ENCODE peak calls at places on chromosomes 2 and 18, in seven cellular contexts. M is NB4, I is breast epithelium, C is brain microvascular endothelial cell, U is colonic mucosa, L is adrenal gland, B is psoas muscle. O is an unnamed sample.

GRCh38 chr2:200275281-200276103 is 31.0 kb upstream of the SPATS2L start:
- DNase-seq in M (no peak), I (no peak), C (no peak), U (no peak), L (no peak), B (peak), O (peak)

GRCh38 chr2:235934059-235934896 is 233.9 kb downstream of the GBX2 start:
- DNase-seq in M (no peak), I (no peak), C (no peak), U (no peak), L (no peak), B (no peak), O (no peak)

GRCh38 chr2:63841254-63842022 is at the start of gene UGP2:
- DNase-seq in M (peak), I (peak), C (peak), U (peak), L (peak), B (peak), O (peak)

GRCh38 chr18:27185025-27185763 is at the start of gene CHST9:
- DNase-seq in M (no peak), I (no peak), C (no peak), U (no peak), L (peak), B (peak), O (no peak)

GRCh38 chr2:175805442-175806114 is 196.5 kb downstream of the LNPK start:
- DNase-seq in M (peak), I (no peak), C (no peak), U (peak), L (no peak), B (no peak), O (no peak)

GRCh38 chr18:58058720-58059119 is 14.7 kb downstream of the NEDD4L start:
- DNase-seq in M (no peak), I (no peak), C (peak), U (no peak), L (no peak), B (no peak), O (no peak)

GRCh38 chr2:3465844-3466481 is 53.4 kb downstream of the ADI1 start:
- DNase-seq in M (no peak), I (no peak), C (peak), U (no peak), L (peak), B (peak), O (peak)

GRCh38 chr2:71299507-71299906 is 32.1 kb upstream of the ZNF638 start:
- DNase-seq in M (peak), I (no peak), C (no peak), U (no peak), L (no peak), B (no peak), O (peak)

GRCh38 chr2:233556756-233557736 is 9.5 kb downstream of the USP40 start:
- DNase-seq in M (peak), I (no peak), C (peak), U (no peak), L (no peak), B (no peak), O (peak)

GRCh38 chr2:41621578-41621977 is 426.2 kb upstream of the PKDCC start:
- DNase-seq in M (no peak), I (no peak), C (no peak), U (no peak), L (no peak), B (no peak), O (no peak)

GRCh38 chr2:215796160-215796559 is 217.2 kb downstream of the MREG start:
- DNase-seq in M (peak), I (no peak), C (peak), U (peak), L (peak), B (no peak), O (peak)

GRCh38 chr2:132757676-132758075 is 87.7 kb upstream of the LYPD1 start:
- DNase-seq in M (no peak), I (no peak), C (no peak), U (no peak), L (no peak), B (no peak), O (peak)

GRCh38 chr2:159677654-159678053 is 34.7 kb upstream of the MARCHF7 start:
- DNase-seq in M (peak), I (no peak), C (no peak), U (no peak), L (no peak), B (no peak), O (peak)

DNA sequence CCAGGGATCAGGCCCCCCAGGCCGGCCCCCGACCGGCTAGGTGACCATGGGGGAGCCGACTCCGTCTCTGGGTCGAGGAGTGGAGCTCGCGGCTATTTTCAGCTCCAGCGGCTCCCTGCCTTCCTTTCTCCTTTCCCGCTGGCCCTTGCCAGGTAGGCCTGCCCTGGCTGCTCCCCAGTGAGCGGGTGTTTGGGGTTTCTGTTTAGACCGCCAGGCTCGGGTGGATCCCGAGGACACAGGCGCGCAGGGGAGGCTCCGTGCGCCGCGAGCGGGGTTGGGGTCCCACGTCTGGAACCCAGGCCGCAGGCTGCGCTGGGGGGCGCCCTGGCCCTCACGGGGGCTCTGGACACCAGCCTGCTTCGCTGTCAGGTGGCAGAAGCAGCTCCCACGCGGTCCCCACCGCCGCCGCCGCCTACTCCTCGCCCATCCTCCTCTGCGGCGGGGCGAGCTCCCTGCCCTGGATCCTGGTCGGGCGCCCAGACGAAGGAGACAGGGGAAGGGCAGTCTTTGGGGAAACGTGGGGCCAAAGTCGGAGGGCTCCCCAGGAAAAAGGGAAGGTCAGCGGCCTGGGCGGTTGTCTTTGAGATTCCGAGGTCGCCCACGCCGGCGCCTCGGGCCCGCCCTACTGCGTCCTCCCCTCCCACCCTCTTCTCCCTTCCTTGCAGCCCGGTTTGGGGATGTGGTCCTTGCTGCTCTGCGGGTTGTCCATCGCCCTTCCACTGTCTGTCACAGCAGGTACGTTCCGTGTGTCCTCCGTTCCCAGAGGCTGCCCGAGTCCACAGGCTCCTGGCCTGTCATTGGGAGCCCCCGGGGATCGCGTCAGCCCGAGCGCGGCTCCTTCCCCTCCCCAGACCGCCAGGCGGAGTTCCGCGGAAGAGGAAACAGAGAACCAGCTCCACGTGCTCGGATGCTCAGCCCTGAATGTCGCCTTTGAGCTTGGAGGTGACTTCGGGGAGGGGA is 648 bp downstream of the IL1RL2 start:
- DNase-seq in M (no peak), I (peak), C (peak), U (peak), L (peak), B (peak), O (peak)
- TF ChIP-seq CTCF in M (no peak), I (peak), C (peak), U (no peak), L (peak), B (peak), O (peak)

GRCh38 chr2:120204022-120204405 is 19.2 kb downstream of the TMEM185B start:
- DNase-seq in M (no peak), I (no peak), C (no peak), U (no peak), L (no peak), B (no peak), O (no peak)

GRCh38 chr2:120205901-120206581 is 17.2 kb downstream of the TMEM185B start:
- DNase-seq in M (peak), I (no peak), C (no peak), U (peak), L (peak), B (no peak), O (no peak)

GRCh38 chr2:120204945-120205670 is 18.1 kb downstream of the TMEM185B start:
- DNase-seq in M (no peak), I (no peak), C (no peak), U (no peak), L (no peak), B (peak), O (no peak)

GRCh38 chr2:120204417-120204816 is 18.8 kb downstream of the TMEM185B start:
- DNase-seq in M (no peak), I (no peak), C (no peak), U (no peak), L (no peak), B (no peak), O (no peak)

GRCh38 chr2:120203341-120204021 is 19.7 kb downstream of the TMEM185B start:
- DNase-seq in M (peak), I (no peak), C (no peak), U (no peak), L (no peak), B (no peak), O (no peak)
- H3K4me3 ChIP-seq in M (no peak), I (no peak), C (no peak), U (no peak), L (no peak), B (no peak), O (no peak)

GRCh38 chr18:10490401-10491289 is 35.2 kb upstream of the NAPG start:
- DNase-seq in M (peak), I (no peak), C (no peak), U (no peak), L (no peak), B (no peak), O (no peak)
- TF ChIP-seq CTCF in M (peak), I (no peak), C (no peak), U (no peak), L (no peak), B (no peak), O (no peak)

DNA sequence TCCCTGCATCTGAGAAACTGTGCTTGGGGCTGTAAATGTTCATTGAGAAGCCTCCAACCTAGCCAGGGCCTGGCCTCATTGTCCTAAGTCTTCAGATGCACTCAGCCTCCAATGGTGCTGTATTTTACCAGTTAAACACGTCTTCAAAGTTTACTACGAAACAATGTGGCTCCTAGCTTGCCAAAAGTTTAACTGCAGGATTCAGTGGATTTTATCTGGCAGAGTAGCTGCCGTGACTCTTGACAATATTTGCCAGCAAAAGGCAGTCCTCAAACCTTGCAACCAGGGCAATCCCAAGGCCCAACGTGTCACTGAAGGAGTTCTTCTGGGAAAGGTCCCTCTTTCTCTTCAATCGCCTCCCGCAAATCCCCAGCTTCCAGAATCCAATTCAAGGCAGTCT is 1.1 kb downstream of the PID1 start:
- DNase-seq in M (no peak), I (no peak), C (no peak), U (peak), L (no peak), B (no peak), O (peak)
- H3K4me3 ChIP-seq in M (no peak), I (peak), C (no peak), U (peak), L (no peak), B (peak), O (peak)

DNA sequence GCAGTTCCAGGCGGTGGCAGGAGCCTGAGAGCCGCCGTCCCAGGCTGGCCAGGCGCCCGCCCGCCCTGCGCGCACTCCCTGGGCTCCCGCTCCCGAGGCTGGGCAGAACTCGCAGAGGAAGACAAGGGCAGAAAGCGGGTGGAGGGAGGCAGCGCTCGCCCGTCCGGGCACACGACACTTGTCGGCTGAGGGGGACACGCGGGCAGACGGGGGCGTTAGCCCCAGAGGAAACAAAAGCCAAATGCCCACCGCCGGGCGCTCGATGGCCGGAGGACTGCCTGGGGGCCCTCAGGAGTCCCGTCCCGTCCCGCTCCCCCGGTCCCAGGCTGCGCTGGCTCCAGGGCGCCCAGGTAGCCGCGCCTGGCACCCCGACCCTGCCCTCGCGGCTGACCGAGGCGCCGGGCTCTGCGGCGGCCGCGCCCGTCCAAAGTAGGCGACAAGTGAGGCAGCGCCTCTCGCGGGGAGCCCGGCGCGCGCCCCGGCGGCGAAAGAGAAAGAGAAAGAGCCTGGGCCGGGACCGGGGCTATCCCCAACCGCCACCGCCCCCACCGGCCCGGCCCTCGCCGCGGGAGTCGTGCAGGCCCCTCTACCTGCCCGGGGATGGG is 491 bp downstream of the L3MBTL4 start:
- DNase-seq in M (no peak), I (peak), C (no peak), U (peak), L (peak), B (peak), O (no peak)
- TF ChIP-seq CTCF in M (no peak), I (no peak), C (no peak), U (no peak), L (no peak), B (no peak), O (no peak)